ENCODE peak calls at places on chromosome 1, in ten cellular contexts. U, P, C, W, J, O, L, I, F and H are unnamed samples.

GRCh38 chr1:20194770-20195463 is 8.6 kb upstream of the PLA2G2C start:
- DNase-seq in W (peak; percentile 64), L (peak; percentile 34), O (peak; percentile 62), P (peak; percentile 63), U (peak; percentile 78), I (no peak), F (peak; percentile 71), C (peak; percentile 56), J (peak; percentile 64), H (peak; percentile 63)

GRCh38 chr1:170698301-170698700 is 34.4 kb downstream of the PRRX1 start:
- DNase-seq in C (no peak), L (no peak), J (no peak), F (no peak), I (no peak), U (no peak), P (no peak), W (no peak), O (no peak), H (no peak)

GRCh38 chr1:221169447-221169889 is 290.2 kb downstream of the HLX start:
- DNase-seq in J (no peak), P (no peak), F (no peak), U (no peak), L (no peak), W (peak; percentile 50), O (no peak), C (no peak), I (no peak), H (peak; percentile 23)

GRCh38 chr1:106621853-106622252 is 434.6 kb upstream of the PRMT6 start:
- DNase-seq in I (no peak), U (no peak), L (no peak), F (no peak), C (no peak), W (no peak), J (no peak), O (no peak), P (no peak), H (no peak)

GRCh38 chr1:217687511-217687910 is 56.4 kb downstream of the SPATA17 start:
- DNase-seq in I (no peak), F (no peak), U (no peak), O (no peak), L (no peak), J (no peak), P (no peak), C (no peak), W (no peak), H (no peak)

GRCh38 chr1:243343970-243344749 is 88.3 kb downstream of the SDCCAG8 start:
- DNase-seq in F (peak; percentile 30), O (no peak), J (no peak), C (peak; percentile 8), L (no peak), U (no peak), P (no peak), I (peak; percentile 39), W (peak; percentile 64), H (peak; percentile 22)

GRCh38 chr1:84887261-84887934 is 5.6 kb downstream of the LPAR3 start:
- DNase-seq in U (no peak), C (no peak), J (no peak), F (peak; percentile 75), W (peak; percentile 77), O (no peak), P (no peak), I (no peak), L (no peak), H (no peak)

GRCh38 chr1:150410582-150411101 is 46.7 kb downstream of the RPRD2 start:
- DNase-seq in W (peak; percentile 29), J (no peak), I (no peak), P (no peak), F (no peak), O (no peak), U (no peak), C (no peak), L (no peak), H (no peak)

GRCh38 chr1:32900956-32901822 is at the start of gene TMEM54:
- DNase-seq in P (no peak), W (no peak), C (no peak), J (no peak), F (peak; percentile 89), I (no peak), U (no peak), O (no peak), L (no peak), H (no peak)

GRCh38 chr1:218341325-218341724 is 3.8 kb upstream of the TGFB2 start:
- DNase-seq in U (no peak), P (no peak), L (no peak), I (no peak), F (no peak), C (no peak), O (no peak), J (no peak), W (no peak), H (no peak)

GRCh38 chr1:207918571-207918970 is 7.6 kb upstream of the CD34 start:
- DNase-seq in W (no peak), P (no peak), J (no peak), L (no peak), U (no peak), O (no peak), C (no peak), F (no peak), I (no peak), H (peak; percentile 43)